ENCODE peak calls at places on chromosomes 4 and X, in eight cellular contexts. C is right cardiac atrium, I is GM04504, E is heart right ventricle, W is BJ, K is glutamatergic neuron, T is MCF 10A, D is RPMI7951. Q is an unnamed sample.

GRCh38 chr4:34720563-34720962 is 1523.8 kb downstream of the ARAP2 start:
- DNase-seq in C (no peak), I (peak; percentile 41), E (no peak), W (no peak), K (no peak), T (peak; percentile 64), D (peak; percentile 29), Q (no peak)

GRCh38 chrX:69313622-69314290 is 148.5 kb upstream of the PJA1 start:
- DNase-seq in C (no peak), I (no peak), E (no peak), W (no peak), K (peak; percentile 55), T (no peak), D (no peak), Q (no peak)

GRCh38 chr4:2911868-2912267 is 51.3 kb downstream of the NOP14 start:
- DNase-seq in C (no peak), I (no peak), E (no peak), W (no peak), K (no peak), T (no peak), D (no peak), Q (no peak)

GRCh38 chrX:31609130-31609529 is 537.3 kb upstream of the FTHL17 start:
- DNase-seq in C (no peak), I (peak; percentile 40), E (no peak), W (peak; percentile 7), K (no peak), T (peak; percentile 88), D (peak; percentile 73), Q (no peak)

GRCh38 chr4:108779958-108780357 is 17.1 kb upstream of the ETNPPL start:
- DNase-seq in C (no peak), I (no peak), E (no peak), W (no peak), K (no peak), T (no peak), D (no peak), Q (no peak)

GRCh38 chr4:143357161-143357845 is 20.6 kb downstream of the GAB1 start:
- DNase-seq in C (no peak), I (no peak), E (no peak), W (no peak), K (no peak), T (peak; percentile 29), D (no peak), Q (no peak)

GRCh38 chrX:110103344-110103743 is 100.4 kb downstream of the TMEM164 start:
- DNase-seq in C (no peak), I (no peak), E (no peak), W (no peak), K (no peak), T (no peak), D (no peak), Q (no peak)

GRCh38 chr4:56981795-56982201 is 3.1 kb downstream of the POLR2B start:
- DNase-seq in C (no peak), I (no peak), E (no peak), W (no peak), K (no peak), T (no peak), D (peak; percentile 20), Q (no peak)

GRCh38 chr4:2685541-2685940 is 70.6 kb downstream of the TNIP2 start:
- DNase-seq in C (no peak), I (no peak), E (no peak), W (no peak), K (no peak), T (peak; percentile 12), D (no peak), Q (no peak)

GRCh38 chr4:80767944-80768343 is 262.6 kb upstream of the BMP3 start:
- DNase-seq in C (no peak), I (no peak), E (no peak), W (no peak), K (no peak), T (peak; percentile 54), D (no peak), Q (no peak)

GRCh38 chr4:145808021-145808650 is 128.2 kb downstream of the C4orf51 start:
- DNase-seq in C (no peak), I (peak; percentile 76), E (peak; percentile 7), W (peak; percentile 79), K (no peak), T (peak; percentile 97), D (peak; percentile 94), Q (no peak)

GRCh38 chrX:37420179-37420578 is 71.0 kb downstream of the PRRG1 start:
- DNase-seq in C (no peak), I (no peak), E (no peak), W (no peak), K (no peak), T (peak; percentile 11), D (no peak), Q (no peak)

GRCh38 chr4:55947254-55947882 is 1.4 kb upstream of the CEP135 start:
- DNase-seq in C (no peak), I (no peak), E (no peak), W (no peak), K (no peak), T (peak; percentile 21), D (peak; percentile 30), Q (no peak)

GRCh38 chrX:47637546-47638195 is 7.9 kb upstream of the CFP start:
- DNase-seq in C (peak; percentile 73), I (no peak), E (peak; percentile 37), W (no peak), K (no peak), T (no peak), D (no peak), Q (peak; percentile 18)

GRCh38 chr4:175927121-175927520 is 115.1 kb upstream of the GPM6A start:
- DNase-seq in C (no peak), I (no peak), E (no peak), W (no peak), K (no peak), T (peak; percentile 16), D (no peak), Q (no peak)

GRCh38 chr4:72494156-72494555 is 74.9 kb downstream of the ADAMTS3 start:
- DNase-seq in C (no peak), I (no peak), E (no peak), W (no peak), K (no peak), T (no peak), D (no peak), Q (no peak)

GRCh38 chr4:16674133-16674532 is 224.3 kb downstream of the LDB2 start:
- DNase-seq in C (no peak), I (no peak), E (no peak), W (no peak), K (peak; percentile 25), T (no peak), D (no peak), Q (no peak)

GRCh38 chr4:184895012-184895795 is 69.4 kb upstream of the ACSL1 start:
- DNase-seq in C (no peak), I (no peak), E (no peak), W (no peak), K (no peak), T (no peak), D (no peak), Q (no peak)

GRCh38 chr4:172287112-172287511 is 473.9 kb downstream of the GALNTL6 start:
- DNase-seq in C (no peak), I (no peak), E (no peak), W (no peak), K (no peak), T (no peak), D (no peak), Q (no peak)

GRCh38 chr4:56768772-56769171 is 52.7 kb downstream of the SPINK2 start:
- DNase-seq in C (no peak), I (no peak), E (no peak), W (no peak), K (no peak), T (peak; percentile 40), D (no peak), Q (no peak)

Q was measured in hippocampal formation.